ENCODE peak calls at places on chromosomes 4 and X, in four cellular contexts. I is iPS-NIHi11; Q is AG08396; R is activated CD4-positive, alpha-beta T cell treated with anti-CD3 and anti-CD28 coated beads, Interleukin-2, amount 50 U/mL, for 48 hours. S is an unnamed sample.

GRCh38 chr4:159950707-159951106 is 847.8 kb downstream of the RAPGEF2 start:
- DNase-seq in R (no peak), Q (no peak), I (peak; percentile 26), S (no peak)

GRCh38 chrX:2498781-2499302 is 1.9 kb downstream of the DHRSX start:
- DNase-seq in I (no peak), R (no peak), Q (peak; percentile 35), S (no peak)

GRCh38 chrX:47467106-47467505 is 15.9 kb downstream of the ZNF41 start:
- DNase-seq in R (no peak), I (no peak), Q (no peak), S (no peak)

GRCh38 chr4:35934370-35934981 is 309.8 kb downstream of the ARAP2 start:
- DNase-seq in Q (peak; percentile 3), R (no peak), I (peak; percentile 13), S (no peak)

GRCh38 chr4:23856630-23857029 is 33.2 kb downstream of the PPARGC1A start:
- DNase-seq in I (no peak), Q (no peak), R (no peak), S (no peak)

GRCh38 chrX:56728752-56729151 is 291 bp upstream of the NBDY start:
- DNase-seq in Q (no peak), R (peak; percentile 4), I (no peak), S (no peak)

GRCh38 chr4:37464373-37464772 is 219.8 kb downstream of the NWD2 start:
- DNase-seq in R (no peak), Q (no peak), I (no peak), S (no peak)

GRCh38 chr4:161869511-161869910 is 294.3 kb downstream of the FSTL5 start:
- DNase-seq in I (no peak), R (no peak), Q (no peak), S (no peak)

GRCh38 chrX:119512145-119512800 is 44.0 kb downstream of the SLC25A5 start:
- DNase-seq in Q (peak; percentile 76), R (no peak), I (peak; percentile 80), S (peak; percentile 18)

GRCh38 chr4:7967501-7968261 is 28.0 kb upstream of the AFAP1 start:
- DNase-seq in R (no peak), I (no peak), Q (peak; percentile 39), S (no peak)

GRCh38 chrX:35251229-35251628 is 308.6 kb downstream of the FAM47B start:
- DNase-seq in I (no peak), Q (no peak), R (no peak), S (no peak)

GRCh38 chr4:59647011-59647410 is 1553.1 kb upstream of the ADGRL3 start:
- DNase-seq in R (no peak), I (no peak), Q (no peak), S (no peak)

GRCh38 chr4:140238353-140239041 is 84.5 kb upstream of the MAML3 start:
- DNase-seq in I (peak; percentile 40), R (no peak), Q (peak; percentile 82), S (peak; percentile 63)

GRCh38 chrX:70508296-70508911 is 63.8 kb downstream of the DLG3 start:
- DNase-seq in R (peak; percentile 6), Q (no peak), I (peak; percentile 33), S (no peak)

GRCh38 chrX:153576239-153576870 is 22.6 kb downstream of the CCNQ start:
- DNase-seq in R (no peak), Q (no peak), I (no peak), S (no peak)

GRCh38 chr4:7513731-7514130 is 79.0 kb upstream of the PSAPL1 start:
- DNase-seq in R (no peak), I (peak; percentile 29), Q (peak; percentile 54), S (no peak)

GRCh38 chr4:15348236-15348635 is 79.6 kb upstream of the C1QTNF7 start:
- DNase-seq in Q (no peak), R (no peak), I (no peak), S (no peak)

GRCh38 chr4:102640669-102641068 is 120.1 kb downstream of the MANBA start:
- DNase-seq in Q (no peak), R (no peak), I (no peak), S (peak; percentile 37)

GRCh38 chr4:25031077-25031606 is 396 bp upstream of the LGI2 start:
- DNase-seq in I (peak; percentile 58), R (no peak), Q (peak; percentile 41), S (no peak)

GRCh38 chr4:76784237-76784636 is 113.7 kb downstream of the SOWAHB start:
- DNase-seq in Q (no peak), R (no peak), I (peak; percentile 46), S (no peak)

GRCh38 chrX:101708180-101708579 is 48.5 kb upstream of the ARMCX2 start:
- DNase-seq in R (no peak), Q (no peak), I (peak; percentile 18), S (no peak)

GRCh38 chrX:1307626-1308340 is 28.8 kb upstream of the IL3RA start:
- DNase-seq in I (no peak), Q (no peak), R (no peak), S (no peak)

GRCh38 chr4:137125011-137125410 is 407.3 kb downstream of the PCDH18 start:
- DNase-seq in Q (peak; percentile 15), R (no peak), I (no peak), S (no peak)